ENCODE peak calls at places on chromosomes 16 and 17, in five cellular contexts. R is CD4-positive, CD25-positive, alpha-beta regulatory T cell; O is adrenal gland; Y is upper lobe of right lung; P is A549. T is an unnamed sample.
A peak's percentile ranks its signal among the peaks of the same experiment; 100 is the strongest.

GRCh38 chr17:21262259-21262993 is 9.2 kb upstream of the NATD1 start:
- DNase-seq in R (no peak), O (no peak), Y (no peak), P (no peak), T (no peak)

GRCh38 chr17:55649935-55650597 is 72.6 kb downstream of the TMEM100 start:
- DNase-seq in R (no peak), O (no peak), Y (no peak), P (no peak), T (no peak)

GRCh38 chr16:30747331-30747730 is 894 bp upstream of the PHKG2 start:
- DNase-seq in R (no peak), O (no peak), Y (no peak), P (no peak), T (no peak)

GRCh38 chr17:14198013-14198412 is 38.6 kb downstream of the CDRT15 start:
- DNase-seq in R (no peak), O (no peak), Y (peak; percentile 82), P (no peak), T (no peak)

GRCh38 chr16:14510939-14511797 is 118.9 kb downstream of the PARN start:
- DNase-seq in R (no peak), O (no peak), Y (no peak), P (peak; percentile 69), T (no peak)

GRCh38 chr16:79081292-79082066 is 519.1 kb downstream of the MAF start:
- DNase-seq in R (no peak), O (no peak), Y (no peak), P (no peak), T (no peak)

GRCh38 chr17:49894761-49895160 is 46.9 kb upstream of the TAC4 start:
- DNase-seq in R (no peak), O (no peak), Y (no peak), P (no peak), T (no peak)

GRCh38 chr16:56029026-56029425 is 153.9 kb upstream of the CES5A start:
- DNase-seq in R (no peak), O (no peak), Y (no peak), P (no peak), T (no peak)

GRCh38 chr16:28951410-28951943 is 740 bp downstream of the NFATC2IP start:
- DNase-seq in R (peak; percentile 36), O (no peak), Y (no peak), P (no peak), T (peak; percentile 57)

GRCh38 chr17:28749516-28750177 is 5.8 kb downstream of the TRAF4 start:
- DNase-seq in R (no peak), O (no peak), Y (peak; percentile 65), P (no peak), T (no peak)

GRCh38 chr16:50304467-50305440 is 38.4 kb downstream of the ADCY7 start:
- DNase-seq in R (no peak), O (peak; percentile 41), Y (peak; percentile 62), P (no peak), T (no peak)

GRCh38 chr17:79792984-79793923 is 3.6 kb downstream of the CBX8 start:
- DNase-seq in R (no peak), O (no peak), Y (no peak), P (peak; percentile 80), T (no peak)

GRCh38 chr17:2682304-2682938 is 29.1 kb downstream of the CLUH start:
- DNase-seq in R (no peak), O (no peak), Y (no peak), P (no peak), T (no peak)

GRCh38 chr17:7538891-7539290 is 10.0 kb upstream of the TNFSF12 start:
- DNase-seq in R (no peak), O (no peak), Y (no peak), P (no peak), T (no peak)

GRCh38 chr17:44672479-44673093 is 16.3 kb downstream of the MEIOC start:
- DNase-seq in R (no peak), O (no peak), Y (no peak), P (peak; percentile 42), T (no peak)

GRCh38 chr16:88194397-88195020 is 188.2 kb upstream of the ZNF469 start:
- DNase-seq in R (no peak), O (peak; percentile 78), Y (peak; percentile 62), P (no peak), T (peak; percentile 27)

GRCh38 chr16:84953051-84953746 is 58.1 kb downstream of the ZDHHC7 start:
- DNase-seq in R (no peak), O (no peak), Y (no peak), P (no peak), T (no peak)

GRCh38 chr17:57542518-57542917 is 202.6 kb downstream of the CCDC182 start:
- DNase-seq in R (no peak), O (no peak), Y (no peak), P (no peak), T (no peak)

GRCh38 chr17:19345486-19346350 is 16.8 kb downstream of the B9D1 start:
- DNase-seq in R (no peak), O (peak; percentile 47), Y (peak; percentile 20), P (no peak), T (no peak)

GRCh38 chr17:56203430-56203829 is 50.2 kb downstream of the ANKFN1 start:
- DNase-seq in R (no peak), O (no peak), Y (no peak), P (peak; percentile 81), T (no peak)

GRCh38 chr16:69404275-69404805 is 18.5 kb upstream of the TERF2 start:
- DNase-seq in R (no peak), O (peak; percentile 79), Y (no peak), P (peak; percentile 89), T (peak; percentile 81)

GRCh38 chr16:80372341-80372740 is 168.5 kb upstream of the DYNLRB2 start:
- DNase-seq in R (no peak), O (no peak), Y (no peak), P (no peak), T (no peak)

GRCh38 chr16:17343028-17343427 is 127.7 kb downstream of the XYLT1 start:
- DNase-seq in R (no peak), O (no peak), Y (no peak), P (no peak), T (no peak)

GRCh38 chr17:82310877-82311276 is 6.5 kb downstream of the CD7 start:
- DNase-seq in R (no peak), O (no peak), Y (no peak), P (no peak), T (no peak)

GRCh38 chr17:37607637-37608368 is 1.4 kb downstream of the SYNRG start:
- DNase-seq in R (no peak), O (no peak), Y (no peak), P (no peak), T (no peak)

DNA sequence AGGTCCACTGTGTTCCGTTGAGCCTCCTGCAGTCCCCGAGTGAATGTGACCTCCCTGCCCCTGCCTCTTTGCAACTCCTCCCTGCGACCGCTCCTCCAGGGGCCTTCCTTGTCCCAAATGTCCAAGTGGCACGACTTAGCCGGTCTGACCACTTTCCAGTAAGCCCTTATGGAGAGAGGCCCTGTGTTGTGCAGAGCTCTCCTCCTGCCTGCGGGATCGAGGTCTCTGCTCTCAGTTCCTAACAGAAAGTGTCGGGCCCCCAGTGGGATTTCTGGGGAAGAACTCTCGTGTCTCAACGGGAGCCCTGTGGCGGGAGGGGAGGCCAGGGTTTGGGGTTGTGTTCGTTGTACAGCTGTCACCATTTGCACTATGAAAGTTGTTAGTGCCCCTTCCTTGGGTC is 234.3 kb downstream of the SEC14L1 start:
- DNase-seq in R (no peak), O (no peak), Y (peak; percentile 82), P (no peak), T (no peak)
- H3K4me1 ChIP-seq in R (peaks cover 70% of the 10 kb centered on the region), O (peaks cover 61% of the 10 kb centered on the region), Y (peaks cover 87% of the 10 kb centered on the region), P (peaks cover 65% of the 10 kb centered on the region), T (peaks cover 23% of the 10 kb centered on the region)

GRCh38 chr16:24668481-24669001 is 60.9 kb upstream of the TNRC6A start:
- DNase-seq in R (no peak), O (peak; percentile 82), Y (no peak), P (no peak), T (no peak)
- H3K27ac ChIP-seq in R (no peak overlapping the region), O (peak overlapping the region; percentile 91), Y (peak overlapping the region; percentile 55), P (peak overlapping the region; percentile 70), T (no peak overlapping the region)

DNA sequence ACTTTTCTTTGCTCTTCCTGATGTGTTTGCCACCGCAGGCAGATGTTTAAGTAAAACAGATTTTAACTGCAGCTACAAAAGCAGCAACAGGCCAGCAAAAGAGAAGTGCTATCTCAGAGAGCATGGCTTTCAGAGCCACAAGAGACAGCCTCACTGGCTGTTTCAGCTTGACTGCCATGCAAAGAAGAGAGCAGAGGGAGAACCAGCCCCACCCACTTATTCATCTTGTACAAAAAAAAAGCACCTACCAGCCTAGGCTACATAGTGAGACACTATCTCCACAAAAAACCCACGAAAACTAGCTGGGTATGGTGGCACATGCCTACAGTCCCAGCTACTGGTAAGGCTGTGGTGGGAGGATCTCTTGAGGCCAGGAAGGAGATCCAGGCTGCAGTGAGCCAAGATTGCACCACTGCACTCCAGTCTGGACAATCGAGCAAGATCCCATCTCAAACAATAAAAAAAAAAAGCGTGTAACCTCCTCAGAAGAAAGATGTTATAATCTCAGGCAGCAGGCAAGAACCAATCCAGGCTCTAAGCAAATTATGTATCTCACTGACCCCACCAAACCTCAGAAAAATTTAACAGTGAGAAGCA is 30.0 kb downstream of the STH start:
- DNase-seq in R (no peak), O (peak; percentile 45), Y (no peak), P (no peak), T (no peak)
- H3K4me1 ChIP-seq in R (no peaks in the 10 kb centered on the region), O (peaks cover 8% of the 10 kb centered on the region), Y (no peaks in the 10 kb centered on the region), P (no peaks in the 10 kb centered on the region), T (no peaks in the 10 kb centered on the region)

GRCh38 chr17:48053758-48054237 is 5.6 kb downstream of the NFE2L1 start:
- DNase-seq in R (no peak), O (peak; percentile 63), Y (no peak), P (no peak), T (no peak)
- H3K27ac ChIP-seq in R (no peak overlapping the region), O (peak overlapping the region; percentile 98), Y (peak overlapping the region; percentile 99), P (peak overlapping the region; percentile 90), T (no peak overlapping the region)

DNA sequence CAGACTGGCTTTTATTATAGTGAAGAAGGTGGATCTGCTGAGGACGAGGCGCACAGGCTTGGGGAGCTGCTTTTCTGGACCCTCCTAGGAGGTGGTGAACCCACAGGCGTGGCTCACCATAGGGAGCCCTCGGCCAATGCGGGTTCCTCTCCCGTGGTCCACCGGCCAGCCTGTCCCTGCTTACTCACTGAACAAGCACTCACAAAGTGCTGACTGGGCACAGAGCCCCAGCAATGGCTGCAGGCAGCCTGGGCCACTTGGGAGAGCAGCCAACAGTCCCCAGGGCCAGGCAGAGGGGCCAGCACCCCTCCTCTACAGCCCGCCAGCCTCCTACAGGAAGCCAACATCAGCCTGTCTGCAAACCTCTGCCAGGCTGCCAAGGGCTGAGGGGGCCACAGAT is 19.1 kb upstream of the NCBP3 start:
- DNase-seq in R (no peak), O (peak; percentile 81), Y (peak; percentile 80), P (no peak), T (no peak)
- H3K4me1 ChIP-seq in R (no peaks in the 10 kb centered on the region), O (peaks cover 14% of the 10 kb centered on the region), Y (peaks cover 7% of the 10 kb centered on the region), P (peaks cover 9% of the 10 kb centered on the region), T (no peaks in the 10 kb centered on the region)

DNA sequence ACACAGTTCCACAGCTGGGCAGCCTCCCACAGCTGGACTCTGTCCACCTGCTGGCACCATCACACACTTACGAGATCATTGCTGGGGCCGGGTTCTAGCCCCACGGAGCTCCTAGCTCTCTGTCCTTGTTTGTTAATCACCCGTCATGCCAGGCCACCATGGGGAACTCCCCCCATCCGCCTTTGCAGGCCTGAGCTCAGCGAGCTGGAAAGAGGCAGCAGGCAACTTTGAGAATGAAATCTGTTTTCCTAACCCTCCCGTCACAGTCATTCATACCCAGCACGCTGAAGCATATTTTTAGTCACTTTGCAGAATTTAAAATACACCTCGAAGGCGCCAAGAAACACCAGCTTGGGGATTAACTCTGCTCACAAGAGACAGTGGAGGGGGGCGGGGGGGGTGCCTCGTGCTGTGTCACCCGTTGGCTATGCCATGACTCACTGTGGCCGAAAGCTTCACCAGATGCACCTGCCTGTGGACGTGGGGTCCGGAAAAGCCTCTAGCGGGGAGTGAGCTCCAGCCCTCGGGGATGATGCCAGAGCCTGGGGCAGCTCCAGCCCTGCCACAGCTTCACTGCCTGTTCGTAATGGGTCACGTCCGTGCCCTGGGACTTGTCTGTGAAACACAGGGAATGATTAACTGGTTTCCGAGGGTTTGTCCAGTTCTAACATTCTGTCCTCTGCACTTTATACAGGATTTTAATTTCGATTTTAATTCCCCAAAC is 1.4 kb upstream of the SPNS2 start:
- DNase-seq in R (no peak), O (no peak), Y (no peak), P (no peak), T (no peak)
- H3K27ac ChIP-seq in R (no peak overlapping the region), O (no peak overlapping the region), Y (no peak overlapping the region), P (no peak overlapping the region), T (no peak overlapping the region)

T was measured in colonic mucosa.